ENCODE peak calls at places on chromosomes 6 and 20, in nine cellular contexts. V, P, X, W, I, S, T, A and Q are unnamed samples.

GRCh38 chr6:155483858-155484257 is 28.2 kb upstream of the NOX3 start:
- DNase-seq in I (no peak), X (no peak), S (no peak), A (no peak), T (peak; percentile 63), V (no peak), P (peak; percentile 60), W (no peak), Q (no peak)

GRCh38 chr20:58481541-58482021 is 33.6 kb downstream of the APCDD1L start:
- DNase-seq in I (peak; percentile 27), W (peak; percentile 42), P (peak; percentile 23), T (peak; percentile 46), X (no peak), V (peak; percentile 6), S (no peak), A (no peak), Q (peak; percentile 75)

GRCh38 chr6:53199156-53199555 is 50.5 kb upstream of the GCM1 start:
- DNase-seq in I (no peak), X (no peak), S (no peak), A (no peak), T (no peak), W (no peak), V (peak; percentile 81), P (no peak), Q (peak; percentile 60)

GRCh38 chr6:75563032-75563431 is 38.6 kb upstream of the SENP6 start:
- DNase-seq in X (no peak), I (peak; percentile 48), V (peak; percentile 49), W (no peak), P (peak; percentile 60), A (no peak), S (no peak), T (peak; percentile 54), Q (peak; percentile 28)

GRCh38 chr20:58690351-58690750 is 2.2 kb upstream of the NPEPL1 start:
- DNase-seq in T (no peak), X (no peak), I (no peak), W (no peak), V (no peak), A (no peak), S (no peak), P (no peak), Q (no peak)

GRCh38 chr20:10595230-10595629 is 78.6 kb downstream of the JAG1 start:
- DNase-seq in X (no peak), W (no peak), A (no peak), V (no peak), S (no peak), P (no peak), T (no peak), I (no peak), Q (no peak)

GRCh38 chr6:33566182-33567084 is 13.6 kb downstream of the BAK1 start:
- DNase-seq in X (no peak), S (no peak), T (peak; percentile 71), A (no peak), P (peak; percentile 80), I (no peak), W (no peak), V (no peak), Q (no peak)

GRCh38 chr6:107811591-107812218 is 12.4 kb downstream of the SCML4 start:
- DNase-seq in P (peak; percentile 63), A (no peak), X (no peak), V (no peak), I (no peak), T (peak; percentile 63), S (no peak), W (no peak), Q (no peak)

GRCh38 chr20:63782051-63782471 is 42.5 kb downstream of the SLC2A4RG start:
- DNase-seq in P (no peak), X (no peak), S (no peak), W (peak; percentile 27), T (no peak), V (peak; percentile 26), I (peak; percentile 63), A (no peak), Q (no peak)

GRCh38 chr6:152821525-152821924 is 70.9 kb downstream of the VIP start:
- DNase-seq in W (no peak), S (no peak), A (no peak), P (no peak), V (no peak), T (no peak), X (no peak), I (peak; percentile 3), Q (no peak)

GRCh38 chr6:3862038-3862437 is 12.9 kb downstream of the FAM50B start:
- DNase-seq in P (no peak), A (no peak), T (no peak), I (no peak), V (no peak), S (no peak), W (no peak), X (no peak), Q (no peak)

GRCh38 chr20:25223179-25223661 is 24.7 kb upstream of the PYGB start:
- DNase-seq in X (no peak), P (peak; percentile 99), S (no peak), W (no peak), I (peak; percentile 76), V (peak; percentile 13), A (no peak), T (peak; percentile 91), Q (no peak)

GRCh38 chr20:17725094-17725835 is 25.5 kb downstream of the BANF2 start:
- DNase-seq in S (no peak), A (peak; percentile 92), X (no peak), T (no peak), V (no peak), W (no peak), P (no peak), I (no peak), Q (no peak)

GRCh38 chr6:123962508-123962907 is 158.8 kb downstream of the NKAIN2 start:
- DNase-seq in S (no peak), W (no peak), P (peak; percentile 74), T (peak; percentile 80), I (no peak), V (no peak), X (no peak), A (peak; percentile 72), Q (no peak)

GRCh38 chr20:57791946-57792328 is 82.1 kb upstream of the PMEPA1 start:
- DNase-seq in V (no peak), T (no peak), I (no peak), X (no peak), A (no peak), W (no peak), S (no peak), P (no peak), Q (no peak)

GRCh38 chr6:3797231-3798200 is 46.0 kb upstream of the PXDC1 start:
- DNase-seq in P (peak; percentile 85), A (no peak), T (peak; percentile 63), I (no peak), V (no peak), W (no peak), X (no peak), S (no peak), Q (no peak)

GRCh38 chr6:130993292-130993765 is 69.7 kb downstream of the EPB41L2 start:
- DNase-seq in V (peak; percentile 48), X (no peak), P (no peak), A (no peak), I (no peak), S (no peak), T (no peak), W (no peak), Q (no peak)

DNA sequence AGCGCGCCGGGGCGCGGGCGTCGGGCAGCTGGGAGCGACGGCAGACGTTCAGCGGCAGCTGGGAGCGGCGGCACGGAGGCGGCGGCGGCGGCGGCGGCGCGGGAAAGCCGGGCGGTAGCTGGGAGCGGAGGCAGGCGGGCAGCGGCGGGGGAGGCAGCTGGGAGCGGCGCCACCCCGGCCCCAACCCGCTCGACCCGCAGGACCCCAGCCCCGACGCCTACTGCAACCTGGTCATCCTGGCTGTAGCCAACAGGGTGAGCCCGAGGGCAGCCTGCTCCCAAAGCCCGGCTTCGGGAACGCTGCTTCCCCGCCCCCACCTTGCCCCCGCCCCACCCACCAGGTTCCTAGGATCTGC is 8.9 kb downstream of the CCM2L start:
- DNase-seq in P (no peak), X (no peak), T (no peak), W (no peak), S (no peak), V (no peak), A (peak; percentile 43), I (no peak), Q (peak; percentile 58)
- TF ChIP-seq CTCF in P (no peak), X (no peak), T (no peak), W (no peak), S (no peak), V (no peak), A (no peak), I (no peak), Q (no peak)

GRCh38 chr6:114785235-114786127 is 442.7 kb upstream of the HS3ST5 start:
- DNase-seq in W (no peak), V (no peak), A (no peak), S (no peak), T (peak; percentile 80), I (no peak), P (peak; percentile 37), X (no peak), Q (no peak)
- TF ChIP-seq CTCF in W (no peak), V (no peak), A (no peak), S (no peak), T (no peak), I (no peak), P (no peak), X (no peak), Q (no peak)

DNA sequence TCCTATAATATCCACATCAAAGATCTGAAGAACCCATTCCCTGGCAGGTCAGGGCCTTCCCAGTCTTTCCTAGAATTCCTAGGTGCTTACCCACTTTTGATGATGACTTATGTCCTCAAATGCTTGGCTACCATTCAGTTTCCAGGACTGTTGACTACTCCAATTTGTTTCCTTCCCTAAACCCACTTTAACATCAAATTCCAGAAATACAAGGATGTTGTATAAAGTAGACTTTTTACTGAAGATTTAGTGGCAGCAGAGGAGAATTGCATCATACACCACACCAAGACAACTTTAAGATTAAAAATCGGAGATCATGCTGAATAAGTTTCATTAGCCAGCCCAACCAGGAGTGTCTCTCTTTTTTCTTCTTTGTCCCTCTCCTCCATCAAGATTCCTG is 203.3 kb upstream of the LAMP5 start:
- DNase-seq in I (no peak), T (no peak), P (no peak), A (no peak), S (no peak), X (no peak), W (no peak), V (no peak), Q (no peak)
- TF ChIP-seq CTCF in I (no peak), T (no peak), P (no peak), A (no peak), S (no peak), X (no peak), W (no peak), V (no peak), Q (no peak)

GRCh38 chr6:85348643-85349042 is 101.2 kb upstream of the NT5E start:
- DNase-seq in A (no peak), V (no peak), T (no peak), P (no peak), W (no peak), S (no peak), I (no peak), X (no peak), Q (no peak)
- TF ChIP-seq CTCF in A (no peak), V (no peak), T (no peak), P (peak; percentile 50), W (peak; percentile 17), S (no peak), I (peak; percentile 16), X (no peak), Q (no peak)

GRCh38 chr6:142675925-142676324 is 269.1 kb downstream of the HIVEP2 start:
- DNase-seq in I (no peak), P (no peak), S (no peak), X (no peak), T (no peak), W (no peak), V (no peak), A (no peak), Q (no peak)
- TF ChIP-seq CTCF in I (no peak), P (no peak), S (no peak), X (no peak), T (no peak), W (no peak), V (no peak), A (no peak), Q (no peak)

GRCh38 chr20:50788045-50788867 is 6.6 kb upstream of the BCAS4 start:
- DNase-seq in I (peak; percentile 51), A (peak; percentile 31), P (peak; percentile 54), W (no peak), V (peak; percentile 49), S (peak; percentile 40), T (peak; percentile 58), X (peak; percentile 44), Q (no peak)
- TF ChIP-seq CTCF in I (peak; percentile 76), A (peak; percentile 24), P (peak; percentile 56), W (no peak), V (peak; percentile 75), S (no peak), T (peak; percentile 56), X (peak; percentile 41), Q (no peak)